ENCODE peak calls at places on chromosomes 12 and 14, in nine cellular contexts. One of them, this sample, is unnamed.

GRCh38 chr14:72451081-72451972 is 442.6 kb downstream of the DPF3 start:
- DNase-seq in HCEC 1CT: no peak
- DNase-seq in naive thymus-derived CD8-positive, alpha-beta T cell: peak; percentile 19
- DNase-seq in EL: no peak
- DNase-seq in heart right ventricle: no peak
- DNase-seq in nucleus accumbens: no peak
- DNase-seq in CD8-positive, alpha-beta memory T cell: peak; percentile 13
- DNase-seq in COLO829: no peak
- DNase-seq in retinal pigment epithelial cell: peak; percentile 80
- DNase-seq in this sample: no peak

GRCh38 chr14:93113678-93114067 is 2.1 kb downstream of the ITPK1 start:
- DNase-seq in HCEC 1CT: no peak
- DNase-seq in naive thymus-derived CD8-positive, alpha-beta T cell: no peak
- DNase-seq in EL: no peak
- DNase-seq in heart right ventricle: no peak
- DNase-seq in nucleus accumbens: no peak
- DNase-seq in CD8-positive, alpha-beta memory T cell: peak; percentile 24
- DNase-seq in COLO829: no peak
- DNase-seq in retinal pigment epithelial cell: no peak
- DNase-seq in this sample: no peak

GRCh38 chr14:104075530-104076151 is 9.9 kb upstream of the ASPG start:
- DNase-seq in HCEC 1CT: no peak
- DNase-seq in naive thymus-derived CD8-positive, alpha-beta T cell: no peak
- DNase-seq in EL: no peak
- DNase-seq in heart right ventricle: no peak
- DNase-seq in nucleus accumbens: no peak
- DNase-seq in CD8-positive, alpha-beta memory T cell: no peak
- DNase-seq in COLO829: no peak
- DNase-seq in retinal pigment epithelial cell: no peak
- DNase-seq in this sample: no peak

GRCh38 chr12:5648692-5649338 is 216.9 kb downstream of the NTF3 start:
- DNase-seq in HCEC 1CT: no peak
- DNase-seq in naive thymus-derived CD8-positive, alpha-beta T cell: no peak
- DNase-seq in EL: peak; percentile 51
- DNase-seq in heart right ventricle: peak; percentile 16
- DNase-seq in nucleus accumbens: no peak
- DNase-seq in CD8-positive, alpha-beta memory T cell: no peak
- DNase-seq in COLO829: no peak
- DNase-seq in retinal pigment epithelial cell: no peak
- DNase-seq in this sample: no peak

GRCh38 chr12:126898562-126898961 is 1368.4 kb upstream of the TMEM132C start:
- DNase-seq in HCEC 1CT: no peak
- DNase-seq in naive thymus-derived CD8-positive, alpha-beta T cell: no peak
- DNase-seq in EL: no peak
- DNase-seq in heart right ventricle: no peak
- DNase-seq in nucleus accumbens: no peak
- DNase-seq in CD8-positive, alpha-beta memory T cell: no peak
- DNase-seq in COLO829: no peak
- DNase-seq in retinal pigment epithelial cell: no peak
- DNase-seq in this sample: no peak

GRCh38 chr14:72515779-72516770 is 377.8 kb downstream of the DPF3 start:
- DNase-seq in HCEC 1CT: peak; percentile 45
- DNase-seq in naive thymus-derived CD8-positive, alpha-beta T cell: no peak
- DNase-seq in EL: peak; percentile 65
- DNase-seq in heart right ventricle: peak; percentile 14
- DNase-seq in nucleus accumbens: no peak
- DNase-seq in CD8-positive, alpha-beta memory T cell: no peak
- DNase-seq in COLO829: no peak
- DNase-seq in retinal pigment epithelial cell: no peak
- DNase-seq in this sample: no peak

GRCh38 chr12:121240484-121241202 is 30.7 kb downstream of the P2RX4 start:
- DNase-seq in HCEC 1CT: no peak
- DNase-seq in naive thymus-derived CD8-positive, alpha-beta T cell: peak; percentile 99
- DNase-seq in EL: no peak
- DNase-seq in heart right ventricle: peak; percentile 81
- DNase-seq in nucleus accumbens: peak; percentile 15
- DNase-seq in CD8-positive, alpha-beta memory T cell: peak; percentile 100
- DNase-seq in COLO829: no peak
- DNase-seq in retinal pigment epithelial cell: no peak
- DNase-seq in this sample: no peak

GRCh38 chr12:81888341-81888740 is 129.2 kb upstream of the PPFIA2 start:
- DNase-seq in HCEC 1CT: peak; percentile 22
- DNase-seq in naive thymus-derived CD8-positive, alpha-beta T cell: no peak
- DNase-seq in EL: no peak
- DNase-seq in heart right ventricle: no peak
- DNase-seq in nucleus accumbens: no peak
- DNase-seq in CD8-positive, alpha-beta memory T cell: no peak
- DNase-seq in COLO829: no peak
- DNase-seq in retinal pigment epithelial cell: peak; percentile 78
- DNase-seq in this sample: peak; percentile 13

GRCh38 chr12:50222275-50222783 is 55.2 kb upstream of the CERS5 start:
- DNase-seq in HCEC 1CT: peak; percentile 92
- DNase-seq in naive thymus-derived CD8-positive, alpha-beta T cell: no peak
- DNase-seq in EL: peak; percentile 94
- DNase-seq in heart right ventricle: peak; percentile 69
- DNase-seq in nucleus accumbens: peak; percentile 3
- DNase-seq in CD8-positive, alpha-beta memory T cell: peak; percentile 42
- DNase-seq in COLO829: peak; percentile 80
- DNase-seq in retinal pigment epithelial cell: no peak
- DNase-seq in this sample: peak; percentile 87